ENCODE peak calls at places on chromosomes 16 and 17, in six cellular contexts. B is mucosa of descending colon, T is transverse colon, L is lower lobe of right lung, O is PC-9, D is psoas muscle. H is an unnamed sample.

GRCh38 chr17:80146121-80147034 is 550 bp downstream of the EIF4A3 start:
- DNase-seq in L (no peak), D (no peak), B (peak; percentile 23), O (no peak), T (no peak), H (peak; percentile 67)

GRCh38 chr16:3158014-3158497 is 23.2 kb downstream of the ZNF213 start:
- DNase-seq in L (no peak), O (no peak), D (peak; percentile 62), B (no peak), T (no peak), H (peak; percentile 32)

GRCh38 chr17:80284631-80285030 is 24.0 kb downstream of the RNF213 start:
- DNase-seq in L (peak; percentile 22), T (no peak), D (peak; percentile 14), B (no peak), O (no peak), H (no peak)

GRCh38 chr17:2856727-2857126 is 60.5 kb downstream of the RAP1GAP2 start:
- DNase-seq in O (no peak), L (no peak), D (no peak), T (no peak), B (no peak), H (no peak)

GRCh38 chr17:49234509-49235080 is 4.0 kb upstream of the PHOSPHO1 start:
- DNase-seq in B (no peak), T (peak; percentile 28), L (no peak), O (no peak), D (no peak), H (peak; percentile 58)

GRCh38 chr16:2954647-2955381 is 9.3 kb upstream of the KREMEN2 start:
- DNase-seq in T (peak; percentile 48), O (no peak), L (no peak), D (peak; percentile 46), B (peak; percentile 53), H (no peak)

GRCh38 chr17:55549140-55549539 is 37.9 kb upstream of the SMIM36 start:
- DNase-seq in D (no peak), L (no peak), T (no peak), B (no peak), O (no peak), H (no peak)

GRCh38 chr16:15618392-15618791 is 24.6 kb downstream of the MARF1 start:
- DNase-seq in T (no peak), L (no peak), O (no peak), D (no peak), B (no peak), H (no peak)

GRCh38 chr17:42277342-42277712 is 1.1 kb upstream of the STAT5B start:
- DNase-seq in B (peak; percentile 17), D (no peak), O (no peak), L (no peak), T (peak; percentile 19), H (no peak)
- H3K4me3 ChIP-seq in B (no peak overlapping the region), D (peak overlapping the region; percentile 93), O (peak overlapping the region; percentile 59), L (peak overlapping the region; percentile 85), T (peak overlapping the region; percentile 99), H (no peak overlapping the region)

GRCh38 chr17:33628500-33629336 is 335.6 kb upstream of the ASIC2 start:
- DNase-seq in B (no peak), D (no peak), T (no peak), L (no peak), O (no peak), H (no peak)
- H3K4me1 ChIP-seq in B (no peaks in the 10 kb centered on the region), D (no peaks in the 10 kb centered on the region), T (no peaks in the 10 kb centered on the region), L (no peaks in the 10 kb centered on the region), O (no peaks in the 10 kb centered on the region), H (no peaks in the 10 kb centered on the region)

GRCh38 chr17:82105882-82106696 is 8.1 kb upstream of the FASN start:
- DNase-seq in D (peak; percentile 74), L (peak; percentile 90), B (peak; percentile 71), O (peak; percentile 94), T (peak; percentile 78), H (peak; percentile 78)

GRCh38 chr17:82107341-82107860 is 9.4 kb upstream of the FASN start:
- DNase-seq in O (no peak), D (peak; percentile 56), B (no peak), T (no peak), L (no peak), H (no peak)

GRCh38 chr17:82108038-82108998 is 10.3 kb upstream of the FASN start:
- DNase-seq in T (no peak), B (no peak), O (no peak), L (no peak), D (peak; percentile 60), H (no peak)

GRCh38 chr17:82105417-82105881 is 7.4 kb upstream of the FASN start:
- DNase-seq in O (no peak), T (no peak), L (no peak), D (no peak), B (no peak), H (no peak)

GRCh38 chr17:82106697-82107305 is 8.8 kb upstream of the FASN start:
- DNase-seq in D (peak; percentile 82), L (no peak), T (no peak), B (no peak), O (no peak), H (no peak)
- H3K4me3 ChIP-seq in D (peak overlapping the region; percentile 43), L (peak overlapping the region; percentile 50), T (peak overlapping the region; percentile 44), B (no peak overlapping the region), O (no peak overlapping the region), H (peak overlapping the region; percentile 35)

DNA sequence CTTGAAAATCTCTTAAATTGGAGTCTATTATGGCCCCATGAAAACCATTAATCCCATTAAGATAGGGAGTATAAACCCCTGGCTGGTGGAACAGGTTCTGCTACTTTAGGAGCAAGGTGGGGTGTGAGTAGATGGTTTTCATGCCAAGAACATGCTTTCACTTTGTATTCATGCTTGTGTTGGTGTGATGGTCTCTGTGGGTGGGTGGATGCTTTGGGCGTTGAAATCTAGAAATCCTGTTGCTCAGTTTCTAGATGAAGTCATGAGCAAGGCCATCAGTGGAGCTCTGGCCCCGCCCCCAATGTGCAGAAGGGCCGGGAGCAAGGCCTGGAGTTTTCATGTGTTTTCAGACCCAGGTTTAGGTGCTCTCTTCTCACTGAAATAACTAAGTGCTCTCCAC is 20.1 kb downstream of the PLD6 start:
- DNase-seq in O (peak; percentile 42), L (peak; percentile 67), D (no peak), B (peak; percentile 35), T (no peak), H (no peak)
- H3K4me1 ChIP-seq in O (peaks cover 9% of the 10 kb centered on the region), L (peaks cover 48% of the 10 kb centered on the region), D (peaks cover 11% of the 10 kb centered on the region), B (peaks cover 3% of the 10 kb centered on the region), T (peaks cover 11% of the 10 kb centered on the region), H (peaks cover 13% of the 10 kb centered on the region)

GRCh38 chr16:77298638-77299360 is 99.6 kb downstream of the SYCE1L start:
- DNase-seq in O (peak; percentile 91), D (no peak), L (no peak), T (no peak), B (no peak), H (no peak)

GRCh38 chr16:77302249-77302648 is 103.0 kb downstream of the SYCE1L start:
- DNase-seq in L (no peak), O (no peak), T (no peak), D (no peak), B (no peak), H (no peak)

GRCh38 chr16:77297996-77298637 is 98.9 kb downstream of the SYCE1L start:
- DNase-seq in L (no peak), B (no peak), O (peak; percentile 55), D (no peak), T (no peak), H (no peak)

GRCh38 chr16:77300232-77300631 is 101.0 kb downstream of the SYCE1L start:
- DNase-seq in L (no peak), O (peak; percentile 40), T (no peak), D (no peak), B (no peak), H (no peak)

DNA sequence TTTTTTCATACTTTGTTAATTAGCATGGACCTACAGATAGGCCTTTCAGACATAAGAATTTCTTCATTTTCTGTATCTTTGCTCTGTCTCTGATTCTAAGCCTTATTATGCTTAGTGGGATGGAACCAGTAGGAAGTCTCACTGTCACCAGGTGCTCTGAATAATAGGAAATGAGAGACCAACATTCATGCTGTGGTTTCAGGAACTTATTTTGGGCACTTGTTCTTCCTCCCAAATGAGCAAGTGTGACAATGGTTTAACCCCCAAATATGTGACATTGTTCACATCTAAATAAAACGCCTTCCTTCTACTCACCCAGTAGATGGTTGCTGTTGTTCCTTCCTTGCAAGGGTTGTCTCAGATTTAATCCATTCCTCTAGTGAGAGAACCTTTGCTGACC is 100.2 kb downstream of the SYCE1L start:
- DNase-seq in B (no peak), D (no peak), O (no peak), T (no peak), L (no peak), H (no peak)
- H3K4me3 ChIP-seq in B (no peak overlapping the region), D (no peak overlapping the region), O (no peak overlapping the region), T (no peak overlapping the region), L (no peak overlapping the region), H (no peak overlapping the region)

H was measured in Peyer's patch.